ENCODE peak calls at places on chromosome 15, in four cellular contexts. One of them, this sample, is unnamed.
A peak's percentile ranks its signal among the peaks of the same experiment; 100 is the strongest.

GRCh38 chr15:43769584-43770228 is 7.1 kb downstream of the ELL3 start:
- DNase-seq in K562: peak; percentile 56
- DNase-seq in HepG2: peak; percentile 50
- DNase-seq in GM12878: no peak
- DNase-seq in this sample: peak; percentile 39

GRCh38 chr15:96312641-96313335 is 17.7 kb upstream of the NR2F2 start:
- DNase-seq in K562: no peak
- DNase-seq in GM12878: no peak
- DNase-seq in HepG2: no peak
- DNase-seq in this sample: no peak

GRCh38 chr15:89898628-89899302 is 5.0 kb upstream of the AP3S2 start:
- DNase-seq in GM12878: no peak
- DNase-seq in K562: peak; percentile 80
- DNase-seq in HepG2: peak; percentile 77
- DNase-seq in this sample: peak; percentile 95

GRCh38 chr15:90594297-90594696 is 64.6 kb downstream of the CRTC3 start:
- DNase-seq in GM12878: peak; percentile 80
- DNase-seq in K562: no peak
- DNase-seq in HepG2: no peak
- DNase-seq in this sample: peak; percentile 72

GRCh38 chr15:39582977-39583585 is 2.2 kb downstream of the THBS1 start:
- DNase-seq in GM12878: no peak
- DNase-seq in HepG2: no peak
- DNase-seq in K562: no peak
- DNase-seq in this sample: no peak

GRCh38 chr15:38072507-38073277 is 138.3 kb downstream of the TMCO5A start:
- DNase-seq in GM12878: no peak
- DNase-seq in HepG2: peak; percentile 75
- DNase-seq in K562: no peak
- DNase-seq in this sample: peak; percentile 81

GRCh38 chr15:59174846-59175831 is 31.5 kb upstream of the LDHAL6B start:
- DNase-seq in K562: peak; percentile 52
- DNase-seq in GM12878: no peak
- DNase-seq in HepG2: peak; percentile 47
- DNase-seq in this sample: peak; percentile 87

GRCh38 chr15:85778107-85778776 is 16.5 kb downstream of the KLHL25 start:
- DNase-seq in GM12878: no peak
- DNase-seq in HepG2: no peak
- DNase-seq in K562: no peak
- DNase-seq in this sample: no peak

GRCh38 chr15:83123529-83123928 is 16.1 kb downstream of the TM6SF1 start:
- DNase-seq in HepG2: no peak
- DNase-seq in K562: no peak
- DNase-seq in GM12878: no peak
- DNase-seq in this sample: no peak

GRCh38 chr15:69380100-69380725 is 33.9 kb upstream of the KIF23 start:
- DNase-seq in GM12878: no peak
- DNase-seq in K562: peak; percentile 39
- DNase-seq in HepG2: peak; percentile 11
- DNase-seq in this sample: peak; percentile 41

GRCh38 chr15:59444980-59445500 is 7.1 kb downstream of the FAM81A start:
- DNase-seq in GM12878: no peak
- DNase-seq in HepG2: no peak
- DNase-seq in K562: no peak
- DNase-seq in this sample: no peak

GRCh38 chr15:63238181-63238580 is 39.2 kb upstream of the APH1B start:
- DNase-seq in K562: no peak
- DNase-seq in GM12878: no peak
- DNase-seq in HepG2: no peak
- DNase-seq in this sample: no peak

GRCh38 chr15:91694829-91695205 is 158.7 kb upstream of the SLCO3A1 start:
- DNase-seq in GM12878: no peak
- DNase-seq in K562: no peak
- DNase-seq in HepG2: peak; percentile 39
- DNase-seq in this sample: no peak

GRCh38 chr15:36883705-36884355 is 216.5 kb downstream of the MEIS2 start:
- DNase-seq in HepG2: peak; percentile 69
- DNase-seq in K562: peak; percentile 84
- DNase-seq in GM12878: peak; percentile 26
- DNase-seq in this sample: peak; percentile 79

GRCh38 chr15:52118969-52119749 is 6.6 kb upstream of the BCL2L10 start:
- DNase-seq in K562: no peak
- DNase-seq in HepG2: no peak
- DNase-seq in GM12878: no peak
- DNase-seq in this sample: no peak
- TF ChIP-seq CHD4 in K562: no peak
- TF ChIP-seq CHD4 in HepG2: no peak
- TF ChIP-seq CHD4 in GM12878: no peak
- TF ChIP-seq CHD4 in this sample: no peak

DNA sequence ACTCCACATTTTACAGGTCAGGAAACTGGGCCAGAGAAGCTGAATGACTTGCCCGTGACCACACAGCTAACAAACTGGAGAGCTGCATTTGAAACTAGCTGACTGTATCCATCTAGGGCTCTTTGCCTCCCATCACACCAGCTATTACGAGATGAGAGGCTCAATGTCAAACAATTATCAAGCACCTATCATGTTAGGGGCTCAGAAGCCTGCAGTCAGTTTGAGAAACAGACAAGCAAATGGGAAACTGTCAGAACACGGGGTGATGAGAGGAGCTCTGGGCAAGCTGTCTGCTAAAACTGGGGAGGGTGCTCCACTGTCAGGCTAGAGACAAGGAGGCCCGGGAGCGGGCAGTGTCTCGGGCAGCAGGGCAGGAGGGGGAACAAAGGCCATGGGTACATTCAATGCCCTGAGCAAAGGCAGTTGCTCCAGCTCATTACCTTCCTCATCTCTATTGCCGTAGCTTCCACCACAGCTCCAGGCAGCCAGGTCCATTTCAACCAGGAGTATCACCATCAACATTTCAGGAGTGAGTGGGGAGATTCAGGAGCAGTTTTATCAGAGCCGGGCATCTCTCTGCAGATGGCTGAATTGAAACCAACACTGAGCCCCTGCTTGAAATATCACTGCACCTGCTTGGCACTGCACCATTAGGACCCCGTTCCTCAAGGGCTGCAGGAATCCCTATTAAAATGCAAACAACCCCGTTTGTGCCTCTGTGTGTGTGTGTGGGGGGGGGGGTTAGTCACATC is 122.6 kb downstream of the RAB11A start:
- DNase-seq in GM12878: no peak
- DNase-seq in K562: no peak
- DNase-seq in HepG2: no peak
- DNase-seq in this sample: no peak
- TF ChIP-seq RFX5 in GM12878: no peak
- TF ChIP-seq RFX5 in K562: no peak
- TF ChIP-seq RFX5 in HepG2: no peak
- TF ChIP-seq RFX5 in this sample: no peak

GRCh38 chr15:47744973-47745372 is 27.7 kb downstream of the SEMA6D start:
- DNase-seq in HepG2: no peak
- DNase-seq in GM12878: no peak
- DNase-seq in K562: no peak
- DNase-seq in this sample: no peak
- TF ChIP-seq MAX in HepG2: no peak
- TF ChIP-seq MAX in GM12878: no peak
- TF ChIP-seq MAX in K562: no peak
- TF ChIP-seq MAX in this sample: no peak

GRCh38 chr15:75215107-75216004 is 13.7 kb downstream of the C15orf39 start:
- DNase-seq in GM12878: no peak
- DNase-seq in K562: no peak
- DNase-seq in HepG2: no peak
- DNase-seq in this sample: no peak
- TF ChIP-seq CHD4 in GM12878: no peak
- TF ChIP-seq CHD4 in K562: no peak
- TF ChIP-seq CHD4 in HepG2: no peak
- TF ChIP-seq CHD4 in this sample: no peak

GRCh38 chr15:73325191-73325980 is 43.4 kb downstream of the HCN4 start:
- DNase-seq in GM12878: no peak
- DNase-seq in HepG2: no peak
- DNase-seq in K562: peak; percentile 63
- DNase-seq in this sample: no peak
- TF ChIP-seq RFX5 in GM12878: no peak
- TF ChIP-seq RFX5 in HepG2: no peak
- TF ChIP-seq RFX5 in K562: no peak
- TF ChIP-seq RFX5 in this sample: no peak

GRCh38 chr15:50124557-50125080 is 5.6 kb upstream of the ATP8B4 start:
- DNase-seq in GM12878: no peak
- DNase-seq in K562: no peak
- DNase-seq in HepG2: no peak
- DNase-seq in this sample: no peak

GRCh38 chr15:50123861-50124556 is 5.0 kb upstream of the ATP8B4 start:
- DNase-seq in GM12878: no peak
- DNase-seq in K562: no peak
- DNase-seq in HepG2: no peak
- DNase-seq in this sample: no peak

GRCh38 chr15:50127255-50127777 is 8.3 kb upstream of the ATP8B4 start:
- DNase-seq in HepG2: peak; percentile 24
- DNase-seq in K562: no peak
- DNase-seq in GM12878: no peak
- DNase-seq in this sample: no peak

GRCh38 chr15:50128266-50128665 is 9.2 kb upstream of the ATP8B4 start:
- DNase-seq in HepG2: no peak
- DNase-seq in GM12878: no peak
- DNase-seq in K562: peak; percentile 18
- DNase-seq in this sample: peak; percentile 52

GRCh38 chr15:50126072-50126471 is 7.0 kb upstream of the ATP8B4 start:
- DNase-seq in HepG2: no peak
- DNase-seq in K562: no peak
- DNase-seq in GM12878: no peak
- DNase-seq in this sample: peak; percentile 23
- TF ChIP-seq MAX in HepG2: no peak
- TF ChIP-seq MAX in K562: no peak
- TF ChIP-seq MAX in GM12878: no peak
- TF ChIP-seq MAX in this sample: no peak

GRCh38 chr15:75159244-75159643 is 42.4 kb upstream of the C15orf39 start:
- DNase-seq in GM12878: no peak
- DNase-seq in HepG2: no peak
- DNase-seq in K562: no peak
- DNase-seq in this sample: no peak
- TF ChIP-seq CHD4 in GM12878: no peak
- TF ChIP-seq CHD4 in HepG2: no peak
- TF ChIP-seq CHD4 in K562: no peak
- TF ChIP-seq CHD4 in this sample: no peak